ENCODE peak calls at places on chromosomes 6 and 20, in five cellular contexts. C is CD8-positive, alpha-beta memory T cell; H is psoas muscle; L is sigmoid colon; T is CD8-positive, alpha-beta T cell. A is an unnamed sample.

GRCh38 chr20:44012466-44013226 is 98.0 kb downstream of the TOX2 start:
- DNase-seq in C (no peak), H (no peak), L (no peak), T (no peak), A (no peak)

GRCh38 chr6:137363805-137364138 is 130.4 kb downstream of the OLIG3 start:
- DNase-seq in C (peak; percentile 57), H (no peak), L (no peak), T (no peak), A (no peak)

GRCh38 chr6:24666097-24666615 is 543 bp downstream of the TDP2 start:
- DNase-seq in C (no peak), H (peak; percentile 27), L (peak; percentile 74), T (peak; percentile 56), A (no peak)

GRCh38 chr6:2857580-2858337 is 16.1 kb upstream of the SERPINB1 start:
- DNase-seq in C (peak; percentile 72), H (no peak), L (no peak), T (peak; percentile 76), A (no peak)

GRCh38 chr20:51763965-51764602 is 4.1 kb downstream of the ATP9A start:
- DNase-seq in C (no peak), H (no peak), L (no peak), T (no peak), A (no peak)

GRCh38 chr6:136012198-136012884 is 160.8 kb downstream of the PDE7B start:
- DNase-seq in C (no peak), H (no peak), L (no peak), T (no peak), A (no peak)

GRCh38 chr20:50838707-50839385 is 44.0 kb downstream of the BCAS4 start:
- DNase-seq in C (no peak), H (no peak), L (no peak), T (no peak), A (no peak)

GRCh38 chr20:37749185-37749584 is 55.4 kb downstream of the CTNNBL1 start:
- DNase-seq in C (no peak), H (no peak), L (no peak), T (no peak), A (no peak)

GRCh38 chr6:82364087-82365010 is 732 bp downstream of the TPBG start:
- DNase-seq in C (no peak), H (peak; percentile 60), L (peak; percentile 76), T (no peak), A (no peak)

GRCh38 chr6:101806241-101806640 is 412.7 kb downstream of the GRIK2 start:
- DNase-seq in C (no peak), H (no peak), L (no peak), T (no peak), A (no peak)

GRCh38 chr6:161437851-161438250 is 164.0 kb upstream of the AGPAT4 start:
- DNase-seq in C (no peak), H (no peak), L (no peak), T (no peak), A (no peak)

GRCh38 chr6:63859520-63859919 is 223.9 kb downstream of the PHF3 start:
- DNase-seq in C (no peak), H (no peak), L (no peak), T (no peak), A (no peak)

GRCh38 chr6:96279084-96279483 is 242.5 kb upstream of the UFL1 start:
- DNase-seq in C (no peak), H (no peak), L (no peak), T (no peak), A (no peak)

GRCh38 chr20:17480696-17481095 is 50.5 kb downstream of the BFSP1 start:
- DNase-seq in C (no peak), H (no peak), L (no peak), T (no peak), A (no peak)

GRCh38 chr6:152146385-152146784 is 338.9 kb downstream of the ESR1 start:
- DNase-seq in C (no peak), H (no peak), L (no peak), T (no peak), A (no peak)

GRCh38 chr6:141764388-141764787 is 368.3 kb upstream of the GJE1 start:
- DNase-seq in C (no peak), H (no peak), L (no peak), T (no peak), A (no peak)

GRCh38 chr6:447381-448165 is 56.0 kb downstream of the IRF4 start:
- DNase-seq in C (no peak), H (no peak), L (no peak), T (peak; percentile 42), A (no peak)

GRCh38 chr6:24100336-24100735 is 25.7 kb upstream of the NRSN1 start:
- DNase-seq in C (no peak), H (no peak), L (no peak), T (no peak), A (no peak)

GRCh38 chr6:14665827-14666724 is 548.5 kb downstream of the CD83 start:
- DNase-seq in C (no peak), H (peak; percentile 21), L (no peak), T (no peak), A (peak; percentile 89)

GRCh38 chr6:6590530-6590929 is 2.0 kb downstream of the LY86 start:
- DNase-seq in C (no peak), H (no peak), L (no peak), T (no peak), A (no peak)

GRCh38 chr6:46730918-46731461 is 4.2 kb downstream of the PLA2G7 start:
- DNase-seq in C (no peak), H (no peak), L (no peak), T (no peak), A (no peak)

GRCh38 chr6:28139860-28140500 is 1.7 kb upstream of the ZKSCAN8 start:
- DNase-seq in C (no peak), H (no peak), L (no peak), T (no peak), A (no peak)

GRCh38 chr6:138610816-138611215 is 111.5 kb upstream of the NHSL1 start:
- DNase-seq in C (no peak), H (no peak), L (no peak), T (no peak), A (no peak)
- H3K27ac ChIP-seq in C (no peak overlapping the region), H (no peak overlapping the region), L (no peak overlapping the region), T (no peak overlapping the region), A (no peak overlapping the region)

GRCh38 chr6:121042766-121043165 is 291.5 kb downstream of the TBC1D32 start:
- DNase-seq in C (no peak), H (no peak), L (no peak), T (no peak), A (no peak)
- H3K27ac ChIP-seq in C (no peak overlapping the region), H (no peak overlapping the region), L (no peak overlapping the region), T (no peak overlapping the region), A (no peak overlapping the region)

DNA sequence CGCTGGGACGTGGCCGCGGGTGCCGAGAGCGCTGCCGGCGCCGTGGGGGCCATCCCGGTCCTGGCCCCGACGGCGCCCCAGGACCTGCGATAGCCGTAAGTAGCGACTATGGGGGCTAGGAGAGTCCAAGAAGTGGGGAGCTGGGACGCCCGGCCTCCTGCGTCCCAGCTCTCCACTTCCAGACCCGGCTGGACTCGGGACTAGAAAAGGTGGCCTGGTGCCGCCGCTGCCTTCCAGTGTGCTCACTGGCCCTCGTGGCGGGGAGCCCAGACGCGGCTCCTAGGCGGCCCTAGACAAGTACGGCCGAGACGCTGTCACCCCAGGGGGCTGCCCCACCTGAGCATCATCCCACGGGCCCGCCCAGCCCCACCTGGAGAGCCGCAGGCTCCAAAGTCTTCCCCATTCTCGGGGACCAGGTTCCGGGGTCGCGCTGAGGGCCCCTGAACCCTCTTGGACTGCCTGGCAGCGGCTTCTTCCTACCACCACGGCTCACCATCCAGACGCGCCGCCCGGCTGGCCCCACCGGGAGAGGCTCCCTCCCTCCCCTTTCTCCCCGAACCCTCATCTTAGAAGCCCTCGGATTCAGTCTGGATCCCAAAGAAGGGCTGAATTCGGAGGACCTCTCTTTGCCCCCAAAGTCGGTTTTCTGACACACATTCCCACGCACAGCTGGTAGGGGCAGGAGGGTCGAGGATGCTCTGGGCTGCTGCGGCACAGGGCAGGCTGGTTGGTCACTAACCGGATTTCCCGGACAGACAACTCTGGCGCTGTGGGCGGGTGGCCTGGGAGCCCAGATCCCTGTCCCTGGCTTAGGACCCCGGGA is 878 bp upstream of the MDFI start:
- DNase-seq in C (no peak), H (no peak), L (no peak), T (no peak), A (no peak)
- H3K27ac ChIP-seq in C (no peak overlapping the region), H (no peak overlapping the region), L (no peak overlapping the region), T (no peak overlapping the region), A (peak overlapping the region; percentile 94)

DNA sequence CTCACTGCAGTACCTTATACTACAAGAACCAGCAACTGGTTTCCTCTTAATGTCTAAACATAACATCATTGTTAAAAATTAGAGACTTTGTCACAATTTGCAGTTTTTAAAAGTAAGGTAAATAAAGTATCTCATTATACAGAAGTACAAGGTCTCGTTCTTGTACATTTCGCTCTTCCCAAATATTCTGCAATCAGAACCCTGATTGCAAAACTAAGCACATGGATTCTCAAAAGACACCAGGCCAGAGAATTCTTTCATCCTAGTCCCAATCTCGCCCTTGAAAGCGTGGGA is 370 bp upstream of the AKAP7 start:
- DNase-seq in C (no peak), H (no peak), L (no peak), T (no peak), A (no peak)
- H3K27ac ChIP-seq in C (peak overlapping the region; percentile 22), H (peak overlapping the region; percentile 92), L (peak overlapping the region; percentile 96), T (peak overlapping the region; percentile 68), A (peak overlapping the region; percentile 60)